ENCODE peak calls at places on chromosomes 5 and 9, in four cellular contexts. E is Peyer's patch, I is left ventricle myocardium inferior, R is GM06990. T is an unnamed sample.

GRCh38 chr5:83726912-83727311 is 6.3 kb upstream of the HAPLN1 start:
- DNase-seq in E (no peak), I (no peak), R (no peak), T (no peak)

GRCh38 chr5:73295447-73295846 is 122.5 kb downstream of the TMEM174 start:
- DNase-seq in E (no peak), I (no peak), R (no peak), T (no peak)

GRCh38 chr5:142324377-142324870 is 397 bp downstream of the SPRY4 start:
- DNase-seq in E (no peak), I (peak; percentile 22), R (no peak), T (peak; percentile 61)

GRCh38 chr5:54742417-54742889 is 224.9 kb downstream of the SNX18 start:
- DNase-seq in E (no peak), I (no peak), R (no peak), T (no peak)

GRCh38 chr5:148957591-148958202 is 105.2 kb downstream of the SH3TC2 start:
- DNase-seq in E (peak; percentile 75), I (peak; percentile 33), R (no peak), T (peak; percentile 51)

GRCh38 chr5:23332650-23333251 is 174.7 kb upstream of the PRDM9 start:
- DNase-seq in E (no peak), I (no peak), R (no peak), T (no peak)

GRCh38 chr5:137370096-137370495 is 129.0 kb downstream of the SPOCK1 start:
- DNase-seq in E (no peak), I (no peak), R (no peak), T (no peak)

GRCh38 chr9:130308081-130308571 is 42.6 kb downstream of the HMCN2 start:
- DNase-seq in E (no peak), I (no peak), R (no peak), T (no peak)

GRCh38 chr5:140181002-140181483 is 6.1 kb downstream of the CYSTM1 start:
- DNase-seq in E (peak; percentile 66), I (no peak), R (no peak), T (no peak)

GRCh38 chr5:107461770-107462169 is 209.0 kb downstream of the EFNA5 start:
- DNase-seq in E (no peak), I (no peak), R (no peak), T (no peak)

GRCh38 chr5:94778299-94778698 is 159.8 kb downstream of the SLF1 start:
- DNase-seq in E (no peak), I (no peak), R (no peak), T (no peak)

GRCh38 chr5:134396274-134396673 is 15.4 kb downstream of the CDKN2AIPNL start:
- DNase-seq in E (peak; percentile 60), I (no peak), R (no peak), T (no peak)

GRCh38 chr5:134387443-134387842 is 16.1 kb downstream of the UBE2B start:
- DNase-seq in E (no peak), I (no peak), R (no peak), T (no peak)

GRCh38 chr5:134397196-134397595 is 14.5 kb downstream of the CDKN2AIPNL start:
- DNase-seq in E (no peak), I (no peak), R (no peak), T (no peak)

GRCh38 chr5:134394932-134395331 is 16.7 kb downstream of the CDKN2AIPNL start:
- DNase-seq in E (no peak), I (no peak), R (no peak), T (no peak)

DNA sequence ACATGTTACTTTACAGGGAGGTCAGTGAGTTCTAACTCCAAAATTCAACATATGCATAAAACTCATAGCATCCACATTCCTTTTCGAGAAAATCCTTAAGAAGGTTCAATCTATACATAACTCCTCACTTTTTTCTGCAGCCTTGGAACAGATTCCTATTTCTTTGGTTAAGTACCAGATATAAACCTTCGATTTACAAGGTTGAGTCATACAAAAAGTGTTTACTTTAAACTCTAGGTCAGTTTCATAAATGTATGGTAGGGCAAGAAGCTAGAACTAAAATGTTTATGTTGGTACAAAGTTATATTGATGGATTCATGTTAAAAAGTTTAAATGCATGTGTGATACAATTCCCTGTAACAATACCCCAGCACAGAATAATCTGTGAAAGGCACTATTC is 19.4 kb downstream of the CDKN2AIPNL start:
- DNase-seq in E (no peak), I (no peak), R (no peak), T (no peak)
- H3K36me3 ChIP-seq in E (peaks cover 88% of the 10 kb centered on the region), I (peaks cover 91% of the 10 kb centered on the region), R (peaks cover 11% of the 10 kb centered on the region), T (peaks cover 100% of the 10 kb centered on the region)

GRCh38 chr5:77947051-77947428 is 170.9 kb upstream of the TBCA start:
- DNase-seq in E (no peak), I (no peak), R (no peak), T (no peak)
- TF ChIP-seq CTCF in E (no peak), I (no peak), R (no peak), T (no peak)

GRCh38 chr9:86341007-86341491 is 13.2 kb downstream of the TUT7 start:
- DNase-seq in E (no peak), I (no peak), R (no peak), T (no peak)
- H3K36me3 ChIP-seq in E (peaks cover 100% of the 10 kb centered on the region), I (peaks cover 96% of the 10 kb centered on the region), R (peaks cover 5% of the 10 kb centered on the region), T (peaks cover 100% of the 10 kb centered on the region)

GRCh38 chr9:24245988-24246387 is 299.7 kb downstream of the IZUMO3 start:
- DNase-seq in E (no peak), I (no peak), R (no peak), T (no peak)
- TF ChIP-seq CTCF in E (no peak), I (no peak), R (no peak), T (peak; percentile 14)

GRCh38 chr9:77906991-77907390 is 124.6 kb downstream of the GNAQ start:
- DNase-seq in E (no peak), I (no peak), R (no peak), T (no peak)

GRCh38 chr9:77901771-77902170 is 129.8 kb downstream of the GNAQ start:
- DNase-seq in E (no peak), I (no peak), R (no peak), T (no peak)

GRCh38 chr9:77907581-77907980 is 124.0 kb downstream of the GNAQ start:
- DNase-seq in E (no peak), I (no peak), R (no peak), T (no peak)

GRCh38 chr9:77901038-77901437 is 130.6 kb downstream of the GNAQ start:
- DNase-seq in E (no peak), I (no peak), R (no peak), T (no peak)

DNA sequence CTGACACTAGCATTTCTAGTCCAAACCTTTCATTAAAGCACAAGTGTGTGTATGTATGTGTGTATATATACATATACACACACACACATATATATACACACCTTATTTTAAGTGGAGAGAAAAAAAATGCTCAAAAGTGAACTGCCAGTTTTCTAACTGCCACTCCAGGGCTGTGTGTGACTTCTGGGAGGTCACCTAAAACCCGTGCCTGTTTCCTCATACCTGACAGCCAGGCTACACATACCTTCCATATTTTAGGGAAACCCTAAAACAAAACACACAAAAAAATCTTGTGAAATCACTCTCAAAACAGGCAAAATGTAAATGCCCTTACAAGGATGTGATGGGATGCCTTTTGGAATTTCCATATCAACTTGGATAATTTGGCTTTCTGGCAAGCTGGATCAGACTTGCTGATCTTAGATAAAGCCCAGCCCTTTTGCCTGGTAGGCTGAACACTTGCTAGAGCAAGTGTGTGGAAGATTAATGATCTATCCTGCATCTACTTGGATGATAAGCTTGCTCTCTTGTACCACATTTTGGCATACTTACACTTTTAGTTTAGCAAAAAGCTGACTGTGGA is 127.9 kb downstream of the GNAQ start:
- DNase-seq in E (no peak), I (no peak), R (no peak), T (no peak)
- H3K36me3 ChIP-seq in E (no peaks in the 10 kb centered on the region), I (no peaks in the 10 kb centered on the region), R (no peaks in the 10 kb centered on the region), T (no peaks in the 10 kb centered on the region)

GRCh38 chr9:70121818-70122436 is 78.3 kb downstream of the MAMDC2 start:
- DNase-seq in E (no peak), I (no peak), R (no peak), T (no peak)

GRCh38 chr9:70123695-70124094 is 80.0 kb downstream of the MAMDC2 start:
- DNase-seq in E (no peak), I (no peak), R (no peak), T (no peak)

GRCh38 chr9:70119786-70120185 is 76.1 kb downstream of the MAMDC2 start:
- DNase-seq in E (no peak), I (no peak), R (no peak), T (no peak)

GRCh38 chr9:70117835-70118319 is 74.2 kb downstream of the MAMDC2 start:
- DNase-seq in E (no peak), I (no peak), R (no peak), T (no peak)

DNA sequence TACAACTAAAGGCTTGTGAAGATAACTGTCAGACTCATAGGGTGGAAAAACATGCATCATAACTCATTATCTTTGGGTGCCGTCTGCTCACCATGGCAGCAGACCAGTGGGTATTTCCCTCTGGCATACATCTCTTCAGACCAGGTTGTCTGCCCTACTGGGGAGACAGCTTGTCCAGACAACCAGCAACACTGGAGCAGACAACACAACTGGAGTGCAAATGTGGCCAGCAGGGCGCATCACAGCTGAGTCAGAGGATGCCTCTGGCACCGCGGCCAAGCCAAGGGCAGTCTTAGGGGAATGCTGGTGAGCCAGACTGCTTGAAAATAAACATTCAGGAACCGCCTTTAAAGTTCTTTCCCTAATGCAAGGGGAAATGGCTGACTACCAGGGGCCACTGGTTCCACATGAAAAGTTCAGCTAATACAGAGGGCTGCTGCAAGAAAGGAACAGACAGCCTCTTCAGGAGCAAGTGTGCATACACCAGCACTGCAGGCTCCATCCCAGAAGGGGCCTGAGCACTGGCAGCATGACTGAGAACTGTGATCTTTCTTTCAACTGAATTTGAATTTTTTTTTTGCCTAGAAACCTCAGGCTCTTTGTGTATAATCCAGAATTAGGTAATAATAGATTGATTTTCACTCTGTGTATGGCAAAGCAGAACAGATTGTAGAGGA is 77.3 kb downstream of the MAMDC2 start:
- DNase-seq in E (peak; percentile 57), I (peak; percentile 76), R (no peak), T (no peak)
- TF ChIP-seq CTCF in E (no peak), I (peak; percentile 31), R (no peak), T (no peak)

DNA sequence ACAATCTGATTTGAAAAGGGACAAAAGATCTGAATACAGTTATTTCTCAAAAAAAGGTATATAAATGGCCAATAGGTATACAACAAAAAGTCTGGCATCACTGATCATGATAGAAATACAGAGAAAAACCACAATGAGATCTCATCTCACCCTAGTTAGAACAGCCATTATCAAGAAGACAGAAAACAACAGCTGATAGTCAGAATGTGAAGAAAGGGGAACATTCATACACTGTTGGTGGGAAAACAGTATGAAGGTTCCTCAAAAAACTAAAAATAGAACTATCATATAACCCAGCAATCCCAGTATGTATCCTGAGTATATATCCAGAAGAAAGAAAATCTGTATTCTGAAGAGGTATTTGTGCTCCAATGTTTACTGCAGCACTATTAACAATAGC is 75.7 kb upstream of the OR2K2 start:
- DNase-seq in E (no peak), I (no peak), R (no peak), T (no peak)
- H3K36me3 ChIP-seq in E (peaks cover 97% of the 10 kb centered on the region), I (peaks cover 98% of the 10 kb centered on the region), R (peaks cover 12% of the 10 kb centered on the region), T (peaks cover 77% of the 10 kb centered on the region)

GRCh38 chr5:172764861-172765765 is 5.9 kb downstream of the DUSP1 start:
- DNase-seq in E (peak; percentile 99), I (peak; percentile 91), R (peak; percentile 84), T (peak; percentile 97)
- TF ChIP-seq CTCF in E (no peak), I (no peak), R (peak; percentile 6), T (no peak)

DNA sequence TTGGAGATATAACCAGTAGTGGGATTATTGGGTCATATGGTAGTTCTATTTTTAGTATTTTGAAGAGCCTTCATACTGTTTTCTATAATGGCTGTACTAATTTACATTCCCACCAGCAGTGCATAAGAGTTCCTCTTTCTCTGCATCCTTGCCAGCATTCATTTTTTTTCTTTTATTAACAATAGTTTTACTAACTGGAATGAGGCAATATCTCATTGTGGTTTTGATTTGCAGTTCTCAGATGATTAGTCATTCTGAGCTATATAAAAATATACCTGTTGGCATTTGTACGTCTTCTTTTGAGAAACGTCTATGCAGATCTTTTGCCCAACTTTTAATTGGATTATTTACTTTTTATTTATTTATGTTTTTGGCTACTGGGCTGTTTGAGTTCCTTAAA is 1579.3 kb upstream of the CDH6 start:
- DNase-seq in E (no peak), I (no peak), R (no peak), T (no peak)
- H3K36me3 ChIP-seq in E (no peaks in the 10 kb centered on the region), I (no peaks in the 10 kb centered on the region), R (no peaks in the 10 kb centered on the region), T (no peaks in the 10 kb centered on the region)